ENCODE peak calls at places on chromosomes 3 and 15, in seven cellular contexts. X is fibroblast of the aortic adventitia, K is ovary, L is endodermal cell, G is GM06990, R is GM12865, E is stomach. Q is an unnamed sample.

GRCh38 chr3:71984843-71985594 is 200.1 kb upstream of the PROK2 start:
- DNase-seq in X (no peak), K (no peak), L (no peak), G (peak), R (peak), E (peak), Q (no peak)

GRCh38 chr15:101609742-101610627 is 42.2 kb downstream of the TM2D3 start:
- DNase-seq in X (no peak), K (no peak), L (no peak), G (no peak), R (no peak), E (no peak), Q (no peak)

GRCh38 chr15:68407886-68408500 is 24.0 kb downstream of the ITGA11 start:
- DNase-seq in X (no peak), K (peak), L (peak), G (no peak), R (no peak), E (peak), Q (no peak)

GRCh38 chr3:5006755-5007202 is 27.5 kb downstream of the BHLHE40 start:
- DNase-seq in X (no peak), K (no peak), L (peak), G (peak), R (peak), E (no peak), Q (no peak)

GRCh38 chr3:124007186-124007585 is 15.3 kb upstream of the ROPN1 start:
- DNase-seq in X (peak), K (no peak), L (no peak), G (no peak), R (peak), E (no peak), Q (no peak)

GRCh38 chr3:150299221-150299620 is 108.9 kb upstream of the TSC22D2 start:
- DNase-seq in X (no peak), K (no peak), L (peak), G (no peak), R (no peak), E (no peak), Q (no peak)

GRCh38 chr3:161049683-161050248 is 55.4 kb downstream of the B3GALNT1 start:
- DNase-seq in X (no peak), K (no peak), L (no peak), G (no peak), R (no peak), E (no peak), Q (no peak)

GRCh38 chr15:43977072-43977884 is 150.5 kb downstream of the WDR76 start:
- DNase-seq in X (no peak), K (no peak), L (peak), G (peak), R (peak), E (no peak), Q (no peak)

GRCh38 chr15:60390931-60391501 is 6.8 kb downstream of the ANXA2 start:
- DNase-seq in X (peak), K (peak), L (peak), G (no peak), R (no peak), E (peak), Q (no peak)

GRCh38 chr3:66115858-66116654 is 77.3 kb upstream of the MAGI1 start:
- DNase-seq in X (peak), K (no peak), L (peak), G (no peak), R (no peak), E (peak), Q (peak)

GRCh38 chr3:168052517-168052916 is 43.2 kb downstream of the GOLIM4 start:
- DNase-seq in X (no peak), K (no peak), L (no peak), G (no peak), R (no peak), E (no peak), Q (no peak)

GRCh38 chr3:198071602-198072285 is 111.7 kb downstream of the LMLN start:
- DNase-seq in X (peak), K (no peak), L (peak), G (no peak), R (peak), E (no peak), Q (no peak)

GRCh38 chr3:41426485-41426884 is 227.2 kb downstream of the CTNNB1 start:
- DNase-seq in X (no peak), K (no peak), L (no peak), G (no peak), R (no peak), E (no peak), Q (no peak)

GRCh38 chr15:77983091-77983707 is 94.3 kb downstream of the TBC1D2B start:
- DNase-seq in X (no peak), K (no peak), L (no peak), G (no peak), R (no peak), E (no peak), Q (no peak)

GRCh38 chr3:136495213-136495612 is 245.1 kb downstream of the PCCB start:
- DNase-seq in X (no peak), K (no peak), L (no peak), G (no peak), R (no peak), E (no peak), Q (no peak)

GRCh38 chr15:82064824-82065223 is 19.0 kb upstream of the MEX3B start:
- DNase-seq in X (no peak), K (no peak), L (no peak), G (no peak), R (no peak), E (no peak), Q (no peak)

GRCh38 chr3:157906627-157907026 is 199.6 kb downstream of the SHOX2 start:
- DNase-seq in X (peak), K (no peak), L (no peak), G (no peak), R (no peak), E (no peak), Q (no peak)

GRCh38 chr3:13812039-13812438 is 67.8 kb downstream of the WNT7A start:
- DNase-seq in X (no peak), K (no peak), L (no peak), G (no peak), R (no peak), E (no peak), Q (no peak)

GRCh38 chr3:15339001-15339400 is 6.6 kb upstream of the SH3BP5 start:
- DNase-seq in X (no peak), K (no peak), L (no peak), G (no peak), R (no peak), E (no peak), Q (no peak)

GRCh38 chr15:33398555-33398954 is 87.8 kb downstream of the RYR3 start:
- DNase-seq in X (no peak), K (no peak), L (no peak), G (no peak), R (no peak), E (no peak), Q (no peak)

GRCh38 chr3:186722457-186722856 is 5.3 kb downstream of the KNG1 start:
- DNase-seq in X (peak), K (no peak), L (peak), G (no peak), R (no peak), E (no peak), Q (no peak)

GRCh38 chr3:30689202-30689641 is 82.8 kb downstream of the TGFBR2 start:
- DNase-seq in X (peak), K (no peak), L (no peak), G (no peak), R (no peak), E (peak), Q (peak)

GRCh38 chr3:64214697-64215018 is 10.6 kb downstream of the PRICKLE2 start:
- DNase-seq in X (peak), K (peak), L (no peak), G (no peak), R (no peak), E (no peak), Q (no peak)

GRCh38 chr3:110521019-110521418 is 550.6 kb upstream of the NECTIN3 start:
- DNase-seq in X (peak), K (no peak), L (no peak), G (no peak), R (no peak), E (no peak), Q (no peak)

GRCh38 chr3:177051419-177051818 is 145.9 kb downstream of the TBL1XR1 start:
- DNase-seq in X (no peak), K (no peak), L (no peak), G (no peak), R (no peak), E (no peak), Q (no peak)

GRCh38 chr15:67433495-67434099 is 87.3 kb upstream of the C15orf61 start:
- DNase-seq in X (peak), K (peak), L (peak), G (no peak), R (peak), E (peak), Q (peak)

GRCh38 chr3:122893282-122893681 is 98.4 kb downstream of the SLC49A4 start:
- DNase-seq in X (no peak), K (no peak), L (no peak), G (no peak), R (peak), E (no peak), Q (no peak)

GRCh38 chr3:36729204-36730056 is 34.9 kb downstream of the DCLK3 start:
- DNase-seq in X (peak), K (no peak), L (no peak), G (no peak), R (peak), E (no peak), Q (no peak)

GRCh38 chr15:98609144-98609852 is 39.0 kb upstream of the IGF1R start:
- DNase-seq in X (peak), K (peak), L (peak), G (no peak), R (no peak), E (no peak), Q (peak)

GRCh38 chr3:125194061-125194848 is 18.3 kb downstream of the SLC12A8 start:
- DNase-seq in X (no peak), K (no peak), L (no peak), G (no peak), R (no peak), E (no peak), Q (no peak)

GRCh38 chr3:179113903-179114302 is 34.3 kb upstream of the PIK3CA start:
- DNase-seq in X (peak), K (no peak), L (no peak), G (no peak), R (no peak), E (no peak), Q (no peak)

GRCh38 chr3:112303811-112304325 is 9.9 kb upstream of the SLC9C1 start:
- DNase-seq in X (peak), K (peak), L (peak), G (no peak), R (peak), E (no peak), Q (no peak)

GRCh38 chr3:100518244-100518643 is 25.8 kb downstream of the TMEM45A start:
- DNase-seq in X (peak), K (no peak), L (no peak), G (no peak), R (no peak), E (no peak), Q (no peak)

GRCh38 chr3:51955893-51956770 is 951 bp downstream of the GPR62 start:
- DNase-seq in X (peak), K (peak), L (peak), G (no peak), R (no peak), E (peak), Q (peak)

GRCh38 chr3:49683162-49683561 is 6.1 kb downstream of the MST1 start:
- DNase-seq in X (no peak), K (no peak), L (no peak), G (no peak), R (no peak), E (no peak), Q (no peak)

DNA sequence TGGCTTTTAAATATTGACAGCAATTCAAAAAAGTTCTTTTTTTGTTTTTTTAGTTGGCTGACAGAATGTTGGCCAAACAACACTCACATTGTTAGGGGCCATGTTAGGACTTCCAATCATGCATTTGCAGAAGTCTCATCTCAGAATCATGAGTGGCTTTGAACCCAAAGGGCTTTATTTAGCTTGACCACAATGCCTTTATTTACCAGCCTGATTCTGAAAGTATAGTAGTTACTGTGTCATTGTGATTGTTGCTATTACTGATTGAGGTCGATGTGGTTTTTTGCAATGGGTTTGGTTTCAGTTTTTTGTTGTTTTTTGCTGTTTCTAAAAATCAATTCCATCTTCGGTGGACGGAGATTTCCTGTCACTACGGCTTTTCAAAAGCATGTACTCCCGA is 7.2 kb downstream of the GLDN start:
- DNase-seq in X (no peak), K (no peak), L (no peak), G (peak), R (peak), E (no peak), Q (no peak)
- H3K4me3 ChIP-seq in X (no peak), K (no peak), L (no peak), G (no peak), R (no peak), E (no peak), Q (no peak)

GRCh38 chr3:129000742-129001100 is 383 bp upstream of the EFCC1 start:
- DNase-seq in X (no peak), K (no peak), L (peak), G (no peak), R (no peak), E (no peak), Q (no peak)
- H3K4me3 ChIP-seq in X (no peak), K (peak), L (peak), G (no peak), R (no peak), E (peak), Q (peak)

DNA sequence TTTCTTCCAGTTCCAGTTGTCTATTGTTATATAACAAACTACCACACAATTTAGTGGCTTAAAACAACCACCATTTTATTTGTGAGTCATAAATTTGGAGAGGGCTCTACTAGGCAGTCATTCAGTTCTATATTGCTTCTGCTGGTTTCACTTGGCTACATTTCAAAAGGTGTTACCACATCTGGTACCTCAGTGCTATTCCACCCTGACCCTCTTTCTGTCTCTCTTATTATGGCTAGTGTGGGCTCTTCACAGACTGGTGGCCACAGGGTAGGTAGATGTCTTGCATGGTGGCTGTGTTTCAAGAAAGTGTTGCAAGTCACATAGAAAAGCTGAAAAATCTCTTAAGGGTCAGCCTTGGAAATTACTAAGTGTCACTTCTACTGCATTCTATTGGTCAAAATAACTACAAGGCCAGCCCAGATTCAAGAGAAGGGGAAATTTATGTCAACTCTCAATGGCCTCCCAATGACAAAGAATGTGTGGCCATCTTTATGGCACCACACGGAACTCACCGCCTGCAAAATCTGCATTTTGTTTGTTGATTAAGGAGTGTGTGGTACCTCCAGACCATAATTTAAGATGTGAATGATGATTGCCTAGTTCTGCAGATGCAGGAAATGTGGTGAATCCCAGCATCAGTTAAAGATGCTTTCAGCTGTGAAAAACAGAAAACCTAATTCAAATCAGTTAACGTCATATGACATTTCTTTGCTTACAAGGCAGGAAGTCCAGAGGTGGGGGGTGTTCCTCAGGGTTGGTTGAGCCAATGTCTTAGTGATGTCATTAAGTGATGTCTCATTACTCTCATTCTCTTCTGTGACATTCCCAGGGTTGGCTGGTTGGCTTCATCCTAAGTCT is 105.8 kb upstream of the RASGRP1 start:
- DNase-seq in X (no peak), K (no peak), L (no peak), G (no peak), R (peak), E (no peak), Q (no peak)
- H3K4me3 ChIP-seq in X (no peak), K (no peak), L (no peak), G (no peak), R (no peak), E (no peak), Q (no peak)

DNA sequence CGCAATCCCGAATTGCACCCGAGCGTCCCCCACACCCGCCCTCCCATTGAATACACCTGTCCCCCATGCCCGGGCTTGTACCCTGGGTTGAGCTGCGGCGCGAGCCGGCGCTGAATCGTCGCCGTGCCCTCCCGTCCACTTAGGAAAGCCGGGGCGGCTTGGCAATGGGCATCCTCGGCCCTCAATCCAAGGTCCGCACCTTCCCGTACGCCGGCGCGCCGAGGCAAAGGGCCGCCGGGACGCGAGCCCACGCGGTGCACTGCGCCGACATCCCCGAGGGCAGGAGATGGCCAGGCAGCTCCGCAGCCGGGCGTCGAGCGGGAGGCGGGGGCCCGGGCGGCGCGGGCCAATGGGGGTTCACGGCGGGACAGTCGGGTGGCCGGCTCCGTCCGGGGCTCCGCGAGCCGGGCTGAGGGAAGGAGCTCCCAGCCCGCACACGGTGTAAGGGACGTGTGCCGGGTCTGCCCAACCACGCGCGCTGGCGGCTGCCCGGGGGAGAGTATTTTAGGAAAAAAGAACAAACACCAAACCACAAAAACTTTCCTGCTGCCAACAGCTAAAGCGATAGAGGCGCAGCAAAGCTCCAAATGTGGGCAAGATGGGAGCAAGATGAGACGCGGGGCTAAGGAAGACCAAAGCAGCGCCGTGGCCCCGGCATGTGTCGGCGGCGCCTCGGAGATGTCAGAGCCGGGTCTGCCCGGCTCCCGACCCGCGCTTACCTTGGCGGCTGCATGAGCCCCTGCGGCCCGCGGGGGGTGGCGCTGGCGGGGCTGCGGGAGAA is 621 bp downstream of the RGMA start:
- DNase-seq in X (peak), K (peak), L (peak), G (peak), R (no peak), E (no peak), Q (no peak)
- H3K4me3 ChIP-seq in X (peak), K (peak), L (peak), G (peak), R (no peak), E (peak), Q (peak)

GRCh38 chr3:189137416-189137815 is 34.4 kb upstream of the TPRG1 start:
- DNase-seq in X (no peak), K (no peak), L (no peak), G (no peak), R (no peak), E (no peak), Q (no peak)

GRCh38 chr3:189132901-189133300 is 38.9 kb upstream of the TPRG1 start:
- DNase-seq in X (no peak), K (no peak), L (no peak), G (no peak), R (no peak), E (no peak), Q (no peak)

GRCh38 chr3:189133768-189134167 is 38.0 kb upstream of the TPRG1 start:
- DNase-seq in X (no peak), K (no peak), L (no peak), G (no peak), R (no peak), E (no peak), Q (no peak)

GRCh38 chr3:189132125-189132744 is 39.5 kb upstream of the TPRG1 start:
- DNase-seq in X (peak), K (peak), L (no peak), G (peak), R (peak), E (peak), Q (peak)
- H3K4me3 ChIP-seq in X (no peak), K (no peak), L (no peak), G (no peak), R (no peak), E (no peak), Q (no peak)

GRCh38 chr3:58351920-58352319 is 19.2 kb downstream of the PXK start:
- DNase-seq in X (no peak), K (no peak), L (peak), G (no peak), R (peak), E (no peak), Q (no peak)
- H3K4me3 ChIP-seq in X (no peak), K (no peak), L (no peak), G (no peak), R (no peak), E (no peak), Q (no peak)

DNA sequence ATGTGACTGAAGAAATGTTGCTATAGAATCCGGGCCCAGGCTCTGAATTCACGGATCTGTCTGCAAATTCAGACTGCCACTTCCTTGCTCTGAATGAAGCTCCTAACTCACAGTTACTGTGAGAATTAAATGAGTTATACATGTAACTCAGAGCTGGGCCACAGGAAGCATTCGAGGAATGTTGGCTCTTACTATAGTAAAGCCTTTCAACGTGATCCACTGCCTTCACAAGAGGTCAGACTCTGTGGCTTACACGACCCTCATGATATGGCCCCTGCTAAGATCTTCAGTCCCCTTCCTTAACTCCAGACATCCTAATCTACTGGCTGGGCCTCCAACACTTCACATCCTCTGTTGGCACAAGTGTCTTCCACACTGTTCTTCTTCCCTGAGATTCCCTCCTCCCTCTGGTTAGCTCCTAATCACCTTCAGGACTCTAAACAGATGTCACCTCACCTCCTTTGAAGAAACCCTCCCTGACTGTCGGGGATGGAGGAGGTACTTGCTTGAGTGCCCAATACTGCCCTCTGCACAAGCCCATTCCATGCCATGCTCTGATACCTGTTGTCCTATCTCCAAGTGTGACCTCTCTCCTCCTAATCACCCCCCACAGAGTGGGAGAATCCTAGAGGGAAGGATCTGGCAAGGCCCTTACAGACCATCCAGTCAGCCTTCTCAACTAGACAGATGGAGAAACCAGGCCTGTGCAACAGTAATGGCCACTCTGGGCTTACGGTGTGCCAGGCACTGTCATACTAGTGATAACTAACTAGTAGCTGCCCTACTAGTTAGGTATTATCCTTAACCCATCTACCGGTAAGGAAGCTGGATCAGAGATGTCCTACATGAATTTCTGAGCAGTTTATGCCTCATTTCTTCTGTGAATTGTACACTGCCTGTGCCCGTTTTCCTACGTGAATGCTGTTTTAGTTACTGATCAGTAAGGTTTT is 1.3 kb downstream of the ACTR8 start:
- DNase-seq in X (peak), K (no peak), L (peak), G (no peak), R (no peak), E (no peak), Q (no peak)
- H3K4me3 ChIP-seq in X (peak), K (peak), L (peak), G (peak), R (peak), E (peak), Q (peak)

Q was measured in prostate gland.